ENCODE peak calls at places on chromosome X, in eight cellular contexts. N, T, Y, W, V, G, J and S are unnamed samples.
A peak's percentile ranks its signal among the peaks of the same experiment; 100 is the strongest.

GRCh38 chrX:80550722-80551121 is 130.5 kb downstream of the TENT5D start:
- DNase-seq in G (no peak), V (peak; percentile 1), J (no peak), W (no peak), T (no peak), Y (no peak), N (no peak), S (no peak)

GRCh38 chrX:17206584-17206983 is 168.4 kb upstream of the NHS start:
- DNase-seq in G (no peak), Y (no peak), J (no peak), W (no peak), V (peak; percentile 1), N (no peak), T (no peak), S (no peak)

GRCh38 chrX:55312655-55313054 is 47.9 kb upstream of the PAGE3 start:
- DNase-seq in T (no peak), J (no peak), Y (no peak), V (no peak), N (no peak), W (no peak), G (no peak), S (peak; percentile 67)

GRCh38 chrX:1391370-1391706 is 575 bp downstream of the SLC25A6 start:
- DNase-seq in T (peak; percentile 87), Y (no peak), V (peak; percentile 94), W (no peak), G (peak; percentile 97), N (no peak), J (no peak), S (no peak)

GRCh38 chrX:53456254-53456653 is 22.1 kb upstream of the HSD17B10 start:
- DNase-seq in G (no peak), W (peak; percentile 76), V (no peak), J (no peak), T (no peak), Y (no peak), N (no peak), S (peak; percentile 78)

GRCh38 chrX:71081348-71082148 is 13.4 kb upstream of the SNX12 start:
- DNase-seq in W (peak; percentile 45), J (no peak), N (peak; percentile 70), T (no peak), Y (no peak), V (no peak), G (no peak), S (peak; percentile 64)

GRCh38 chrX:49915352-49916222 is 6.8 kb upstream of the CLCN5 start:
- DNase-seq in W (peak; percentile 62), T (peak; percentile 22), N (peak; percentile 73), Y (peak; percentile 15), G (no peak), V (peak; percentile 62), J (peak; percentile 55), S (peak; percentile 61)

GRCh38 chrX:105228602-105229001 is 8.1 kb upstream of the TEX13A start:
- DNase-seq in N (no peak), T (no peak), G (no peak), V (no peak), W (no peak), Y (no peak), J (no peak), S (no peak)

GRCh38 chrX:122850326-122850725 is 333.8 kb upstream of the GRIA3 start:
- DNase-seq in W (no peak), V (no peak), N (no peak), J (no peak), T (no peak), G (no peak), Y (no peak), S (peak; percentile 60)

GRCh38 chrX:11266329-11266830 is 26.8 kb upstream of the AMELX start:
- DNase-seq in J (no peak), T (no peak), G (no peak), W (no peak), N (no peak), V (no peak), Y (no peak), S (no peak)

GRCh38 chrX:67648361-67648760 is 104.5 kb downstream of the AR start:
- DNase-seq in W (no peak), Y (no peak), V (no peak), T (no peak), G (no peak), N (no peak), J (no peak), S (no peak)

GRCh38 chrX:103913356-103914020 is 48.9 kb upstream of the TMSB15B start:
- DNase-seq in V (peak; percentile 48), T (no peak), W (peak; percentile 8), J (no peak), G (no peak), Y (no peak), N (peak; percentile 1), S (no peak)

GRCh38 chrX:17567173-17567572 is 170.1 kb upstream of the SCML1 start:
- DNase-seq in W (peak; percentile 33), Y (no peak), N (no peak), V (no peak), T (no peak), G (no peak), J (no peak), S (no peak)

GRCh38 chrX:17355976-17356375 is 19.0 kb upstream of the NHS start:
- DNase-seq in N (no peak), W (no peak), T (no peak), V (no peak), Y (no peak), G (no peak), J (no peak), S (no peak)

GRCh38 chrX:106415276-106415895 is 196.4 kb upstream of the RADX start:
- DNase-seq in V (peak; percentile 38), W (peak; percentile 13), G (no peak), T (no peak), N (peak; percentile 38), Y (no peak), J (peak; percentile 6), S (peak; percentile 33)

GRCh38 chrX:21959362-21960051 is 19.0 kb downstream of the SMS start:
- DNase-seq in T (no peak), W (no peak), J (no peak), G (no peak), Y (no peak), V (no peak), N (no peak), S (no peak)

GRCh38 chrX:71542411-71542810 is 9.5 kb downstream of the OGT start:
- DNase-seq in G (no peak), N (peak; percentile 76), Y (no peak), T (no peak), V (no peak), W (peak; percentile 77), J (no peak), S (peak; percentile 66)

GRCh38 chrX:100410083-100410590 is at the start of gene PCDH19:
- DNase-seq in G (peak; percentile 70), T (no peak), Y (no peak), W (peak; percentile 17), V (peak; percentile 89), J (no peak), N (peak; percentile 62), S (peak; percentile 66)
- H3K4me3 ChIP-seq in G (peak within 1 kb of the TSS; percentile 55), T (no peak within 1 kb of the TSS), Y (peak within 1 kb of the TSS; percentile 40), W (peak within 1 kb of the TSS; percentile 4), V (peak within 1 kb of the TSS; percentile 39), J (peak within 1 kb of the TSS; percentile 15), N (peak within 1 kb of the TSS; percentile 43), S (peak within 1 kb of the TSS; percentile 30)

DNA sequence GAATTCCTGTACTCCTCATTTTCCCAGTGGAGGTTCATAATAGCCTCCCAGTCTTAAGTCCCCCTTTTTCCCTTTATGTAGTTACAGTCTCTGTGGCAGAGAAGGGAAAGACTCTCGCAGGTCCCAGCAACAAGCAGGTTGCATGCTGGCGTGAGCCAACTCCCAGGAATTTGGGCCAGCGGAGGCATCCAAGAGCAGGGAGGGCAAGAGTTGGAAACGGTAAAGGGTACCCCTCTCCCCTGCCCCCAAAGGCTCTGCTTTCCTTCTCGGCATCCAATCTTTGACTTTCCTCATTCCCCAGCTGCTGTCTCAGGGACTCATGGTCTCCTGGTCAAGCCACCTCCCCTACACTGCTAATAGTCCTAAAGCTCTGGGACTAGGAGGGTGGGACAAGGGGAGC is 15.4 kb upstream of the HSFX2 start:
- DNase-seq in Y (no peak), G (no peak), W (no peak), T (no peak), N (no peak), V (no peak), J (no peak), S (no peak)
- H3K4me3 ChIP-seq in Y (no peak overlapping the region), G (no peak overlapping the region), W (no peak overlapping the region), T (no peak overlapping the region), N (no peak overlapping the region), V (no peak overlapping the region), J (no peak overlapping the region), S (no peak overlapping the region)

GRCh38 chrX:13899607-13900006 is 82.7 kb upstream of the GPM6B start:
- DNase-seq in Y (peak; percentile 26), T (no peak), G (no peak), J (no peak), N (peak; percentile 87), V (no peak), W (peak; percentile 97), S (peak; percentile 97)

GRCh38 chrX:13900351-13900750 is 83.5 kb upstream of the GPM6B start:
- DNase-seq in W (no peak), J (no peak), V (no peak), G (no peak), N (no peak), Y (no peak), T (no peak), S (no peak)

GRCh38 chrX:13898084-13898483 is 81.2 kb upstream of the GPM6B start:
- DNase-seq in G (no peak), T (no peak), W (peak; percentile 22), N (no peak), Y (no peak), V (peak; percentile 1), J (no peak), S (peak; percentile 45)

GRCh38 chrX:13897571-13897970 is 80.7 kb upstream of the GPM6B start:
- DNase-seq in T (no peak), V (no peak), J (no peak), N (no peak), Y (no peak), W (no peak), G (no peak), S (no peak)

GRCh38 chrX:13898603-13899002 is 81.7 kb upstream of the GPM6B start:
- DNase-seq in V (no peak), N (no peak), W (peak; percentile 71), J (no peak), Y (no peak), G (no peak), T (no peak), S (peak; percentile 90)
- H3K4me3 ChIP-seq in V (no peak overlapping the region), N (no peak overlapping the region), W (no peak overlapping the region), J (no peak overlapping the region), Y (no peak overlapping the region), G (no peak overlapping the region), T (no peak overlapping the region), S (no peak overlapping the region)

GRCh38 chrX:7216981-7217587 is 69.1 kb upstream of the PUDP start:
- DNase-seq in N (no peak), T (no peak), Y (no peak), G (no peak), W (no peak), V (no peak), J (no peak), S (no peak)

GRCh38 chrX:7215842-7216241 is 67.9 kb upstream of the PUDP start:
- DNase-seq in Y (no peak), G (no peak), T (no peak), N (no peak), J (no peak), W (peak; percentile 13), V (no peak), S (no peak)

GRCh38 chrX:7223271-7223670 is 75.3 kb upstream of the PUDP start:
- DNase-seq in T (no peak), Y (no peak), J (no peak), V (no peak), W (no peak), G (no peak), N (no peak), S (no peak)

GRCh38 chrX:7218321-7219152 is 70.6 kb upstream of the PUDP start:
- DNase-seq in N (no peak), Y (no peak), V (no peak), W (no peak), T (no peak), J (no peak), G (no peak), S (no peak)

GRCh38 chrX:7219153-7219705 is 71.3 kb upstream of the PUDP start:
- DNase-seq in W (no peak), N (no peak), G (no peak), T (no peak), Y (no peak), V (no peak), J (no peak), S (no peak)
- H3K4me3 ChIP-seq in W (no peak overlapping the region), N (no peak overlapping the region), G (no peak overlapping the region), T (no peak overlapping the region), Y (no peak overlapping the region), V (no peak overlapping the region), J (no peak overlapping the region), S (no peak overlapping the region)